ENCODE peak calls at places on chromosomes 4 and X, in seven cellular contexts. F, S, J, M, G, R and N are unnamed samples.

GRCh38 chr4:30756553-30756952 is 36.4 kb downstream of the PCDH7 start:
- DNase-seq in R (no peak), J (no peak), S (no peak), F (no peak), G (no peak), M (no peak), N (no peak)

GRCh38 chrX:123833387-123833786 is 26.5 kb upstream of the XIAP start:
- DNase-seq in G (peak; percentile 63), F (no peak), S (peak; percentile 29), M (peak; percentile 60), J (peak; percentile 53), R (peak; percentile 34), N (no peak)

GRCh38 chr4:128477540-128477939 is 189.9 kb upstream of the PGRMC2 start:
- DNase-seq in F (no peak), S (no peak), J (no peak), M (no peak), G (no peak), R (no peak), N (no peak)

GRCh38 chr4:153757407-153757806 is 2.4 kb downstream of the RNF175 start:
- DNase-seq in S (no peak), R (no peak), F (no peak), G (no peak), M (no peak), J (no peak), N (no peak)

GRCh38 chr4:55395218-55395528 is 584 bp upstream of the TMEM165 start:
- DNase-seq in R (no peak), S (no peak), F (no peak), J (no peak), G (no peak), M (no peak), N (no peak)

GRCh38 chr4:6941796-6942195 is 32.2 kb downstream of the TBC1D14 start:
- DNase-seq in M (no peak), F (no peak), S (no peak), G (no peak), R (no peak), J (no peak), N (no peak)

GRCh38 chr4:101211146-101211553 is 136.2 kb downstream of the PPP3CA start:
- DNase-seq in M (no peak), G (no peak), S (no peak), F (no peak), R (no peak), J (no peak), N (no peak)

GRCh38 chr4:3420606-3420955 is 21.2 kb upstream of the HGFAC start:
- DNase-seq in J (no peak), F (no peak), M (no peak), S (no peak), G (no peak), R (no peak), N (no peak)

GRCh38 chrX:139889760-139890159 is 43.1 kb downstream of the ATP11C start:
- DNase-seq in R (no peak), F (no peak), S (no peak), J (no peak), M (peak; percentile 30), G (no peak), N (no peak)

GRCh38 chrX:135625995-135626394 is 87.4 kb upstream of the CT45A1 start:
- DNase-seq in S (no peak), F (no peak), G (no peak), R (no peak), J (peak; percentile 38), M (no peak), N (no peak)

GRCh38 chrX:133394765-133395164 is 20.5 kb downstream of the GPC4 start:
- DNase-seq in R (no peak), J (no peak), M (no peak), S (no peak), F (no peak), G (no peak), N (no peak)

GRCh38 chr4:169070895-169071218 is 60.8 kb upstream of the CBR4 start:
- DNase-seq in F (no peak), J (no peak), R (no peak), S (no peak), M (no peak), G (no peak), N (no peak)

GRCh38 chr4:182555997-182556418 is 312.8 kb downstream of the TENM3 start:
- DNase-seq in F (no peak), M (peak; percentile 66), S (no peak), J (no peak), R (peak; percentile 49), G (no peak), N (peak; percentile 54)

GRCh38 chrX:53184836-53185235 is 40.2 kb downstream of the KDM5C start:
- DNase-seq in F (no peak), M (peak; percentile 57), G (no peak), S (no peak), R (no peak), J (no peak), N (no peak)

GRCh38 chrX:153623310-153624029 is 23.5 kb upstream of the DUSP9 start:
- DNase-seq in R (no peak), J (no peak), G (no peak), S (no peak), F (no peak), M (no peak), N (no peak)

GRCh38 chrX:2965965-2966364 is 36.8 kb upstream of the ARSD start:
- DNase-seq in G (peak; percentile 12), S (no peak), M (no peak), J (no peak), R (no peak), F (no peak), N (no peak)